ENCODE peak calls at places on chromosomes 1 and 21, in eight cellular contexts. T, K, I, G, E, J, N and X are unnamed samples.

GRCh38 chr1:48249868-48250267 is 27.4 kb downstream of the SLC5A9 start:
- DNase-seq in K (no peak), J (no peak), T (no peak), G (no peak), I (no peak), E (no peak), N (no peak), X (no peak)

GRCh38 chr1:221230605-221231004 is 351.4 kb downstream of the HLX start:
- DNase-seq in I (no peak), E (no peak), J (no peak), N (no peak), T (no peak), G (no peak), K (no peak), X (peak)

GRCh38 chr1:227043755-227044154 is 103.7 kb downstream of the COQ8A start:
- DNase-seq in G (no peak), N (no peak), E (no peak), T (peak), I (no peak), J (peak), K (peak), X (no peak)

GRCh38 chr1:167912294-167912693 is 1.6 kb downstream of the ADCY10 start:
- DNase-seq in J (no peak), E (no peak), N (no peak), K (no peak), G (no peak), T (no peak), I (no peak), X (no peak)

GRCh38 chr1:117629625-117630422 is 24.0 kb downstream of the TENT5C start:
- DNase-seq in E (no peak), G (no peak), K (no peak), T (no peak), I (no peak), N (no peak), J (no peak), X (no peak)

GRCh38 chr1:35278886-35279554 is 10.5 kb downstream of the ZMYM4 start:
- DNase-seq in T (no peak), N (no peak), I (no peak), J (no peak), G (no peak), K (peak), E (no peak), X (peak)

GRCh38 chr1:180863158-180863775 is 49.4 kb upstream of the KIAA1614 start:
- DNase-seq in E (no peak), T (peak), G (peak), N (peak), I (no peak), J (peak), K (peak), X (peak)

GRCh38 chr1:82392513-82392912 is 591.8 kb downstream of the ADGRL2 start:
- DNase-seq in T (peak), I (no peak), K (peak), E (no peak), J (peak), G (no peak), N (no peak), X (no peak)

GRCh38 chr21:25500598-25500997 is 106.7 kb downstream of the MRPL39 start:
- DNase-seq in J (no peak), K (no peak), N (no peak), E (no peak), G (no peak), I (no peak), T (no peak), X (no peak)

GRCh38 chr21:45152265-45152746 is 77.9 kb downstream of the ADARB1 start:
- DNase-seq in T (no peak), E (peak), J (no peak), I (peak), N (no peak), G (no peak), K (no peak), X (peak)